ENCODE peak calls at places on chromosome 3, in ten cellular contexts. O is CD4-positive, CD25-positive, alpha-beta regulatory T cell; P is ecto neural progenitor cell; W is NCI-H1694 treated with DMSO at 0.1 percent for 48 hours; G is stimulated activated CD4-positive, alpha-beta T cell treated with anti-CD3 and anti-CD28 coated beads, Interleukin-4, amount 100 ng/mL, for 48 hours; Z is T-helper 2 cell; S is sigmoid colon; H is GOT3; B is nephron progenitor cell; I is stromal cell of bone marrow. C is an unnamed sample.

GRCh38 chr3:58161435-58162398 is 49.1 kb downstream of the DNASE1L3 start:
- DNase-seq in O (no peak), P (no peak), W (no peak), G (no peak), Z (no peak), S (peak; percentile 91), H (no peak), B (no peak), I (peak; percentile 83), C (peak; percentile 69)

GRCh38 chr3:45043715-45044299 is 17.7 kb downstream of the CLEC3B start:
- DNase-seq in O (no peak), P (no peak), W (no peak), G (no peak), Z (no peak), S (no peak), H (no peak), B (no peak), I (peak; percentile 92), C (no peak)

GRCh38 chr3:9787714-9788113 is 4.6 kb downstream of the TADA3 start:
- DNase-seq in O (no peak), P (no peak), W (no peak), G (no peak), Z (no peak), S (no peak), H (no peak), B (no peak), I (no peak), C (no peak)

GRCh38 chr3:111903067-111903511 is 44.0 kb downstream of the PHLDB2 start:
- DNase-seq in O (no peak), P (no peak), W (no peak), G (no peak), Z (no peak), S (no peak), H (no peak), B (no peak), I (peak; percentile 37), C (no peak)

GRCh38 chr3:5581743-5582142 is 394.2 kb downstream of the EDEM1 start:
- DNase-seq in O (no peak), P (no peak), W (no peak), G (no peak), Z (no peak), S (no peak), H (no peak), B (no peak), I (no peak), C (no peak)

GRCh38 chr3:124514681-124515080 is 215.6 kb upstream of the UMPS start:
- DNase-seq in O (no peak), P (no peak), W (no peak), G (no peak), Z (no peak), S (no peak), H (no peak), B (no peak), I (no peak), C (no peak)

GRCh38 chr3:178345944-178346343 is 190.3 kb upstream of the KCNMB2 start:
- DNase-seq in O (no peak), P (no peak), W (no peak), G (no peak), Z (no peak), S (no peak), H (no peak), B (no peak), I (no peak), C (no peak)

GRCh38 chr3:135106445-135106844 is 311.4 kb downstream of the EPHB1 start:
- DNase-seq in O (no peak), P (peak; percentile 60), W (no peak), G (no peak), Z (no peak), S (no peak), H (no peak), B (peak; percentile 81), I (peak; percentile 9), C (peak; percentile 75)

C was measured in SJCRH30.